ENCODE peak calls at places on chromosomes 16 and 17, in four cellular contexts. B is activated T-cell treated with anti-CD3 and anti-CD28 coated beads, Interleukin-2, amount 50 U/mL, for 72 hours; D is activated CD4-positive, alpha-beta T cell treated with anti-CD3 and anti-CD28 coated beads for 36 hours; L is upper lobe of right lung. A is an unnamed sample.

GRCh38 chr16:2250652-2251280 is 621 bp downstream of the ECI1 start:
- ATAC-seq in L (no peak), B (peak; percentile 3), D (peak; percentile 3), A (peak; percentile 28)

GRCh38 chr16:67247698-67248400 is 568 bp upstream of the FHOD1 start:
- ATAC-seq in B (no peak), L (no peak), D (no peak), A (no peak)

GRCh38 chr17:21295036-21295952 is 10.8 kb downstream of the MAP2K3 start:
- ATAC-seq in D (no peak), B (no peak), L (peak; percentile 5), A (no peak)

GRCh38 chr17:34720760-34721159 is 141.4 kb downstream of the TMEM132E start:
- ATAC-seq in L (no peak), D (no peak), B (no peak), A (no peak)

GRCh38 chr17:13016881-13017622 is 775 bp downstream of the ELAC2 start:
- ATAC-seq in B (peak; percentile 22), D (peak; percentile 5), L (peak; percentile 34), A (peak; percentile 13)

GRCh38 chr17:38879878-38880727 is 10.2 kb downstream of the LASP1 start:
- ATAC-seq in L (peak; percentile 79), D (no peak), B (no peak), A (no peak)

GRCh38 chr17:81561494-81561885 is 9.3 kb upstream of the FAAP100 start:
- ATAC-seq in B (no peak), D (no peak), L (no peak), A (no peak)

GRCh38 chr17:52606098-52606497 is 447.6 kb upstream of the CA10 start:
- ATAC-seq in D (no peak), B (no peak), L (no peak), A (no peak)

GRCh38 chr16:84606081-84606875 is 11.6 kb downstream of the COTL1 start:
- ATAC-seq in L (no peak), D (peak; percentile 37), B (peak; percentile 47), A (peak; percentile 39)

GRCh38 chr17:44297975-44298374 is 10.4 kb upstream of the RUNDC3A start:
- ATAC-seq in L (no peak), B (no peak), D (no peak), A (no peak)